ENCODE peak calls at places on chromosomes 1 and 21, in eight cellular contexts. W is omental fat pad; V is stimulated activated CD4-positive, alpha-beta T cell treated with anti-CD3 and anti-CD28 coated beads, Interleukin-2, amount 100 ng/mL, for 24 hours; K is caudate nucleus; Q is HuH-7.5; P is Right ventricle myocardium superior; B is activated CD4-positive, CD25-positive, alpha-beta regulatory T cell treated with anti-CD3 and anti-CD28 coated beads, Interleukin-2, amount 50 U/mL, for 72 hours; J is endothelial cell of umbilical vein. I is an unnamed sample.

GRCh38 chr1:235741294-235741693 is 91.7 kb upstream of the GNG4 start:
- DNase-seq in J (no peak), K (no peak), Q (no peak), W (no peak), B (no peak), P (no peak), V (no peak), I (no peak)

GRCh38 chr1:231639819-231640218 is 13.2 kb downstream of the DISC1 start:
- DNase-seq in Q (no peak), V (no peak), B (no peak), W (no peak), P (no peak), J (no peak), K (no peak), I (no peak)

GRCh38 chr1:46306159-46306530 is 2.6 kb downstream of the UQCRH start:
- DNase-seq in V (no peak), B (no peak), W (no peak), Q (no peak), K (no peak), P (no peak), J (no peak), I (no peak)

GRCh38 chr1:243758647-243759046 is 91.4 kb downstream of the AKT3 start:
- DNase-seq in P (no peak), J (no peak), V (no peak), W (no peak), K (no peak), B (no peak), Q (no peak), I (no peak)

GRCh38 chr1:4655674-4656532 is 1.5 kb downstream of the AJAP1 start:
- DNase-seq in K (peak; percentile 87), W (no peak), B (no peak), J (no peak), P (peak; percentile 61), Q (peak; percentile 68), V (no peak), I (no peak)

GRCh38 chr1:246149543-246149942 is 357.5 kb downstream of the SMYD3 start:
- DNase-seq in V (no peak), Q (no peak), B (no peak), P (no peak), K (no peak), W (no peak), J (no peak), I (no peak)

GRCh38 chr1:206075786-206076725 is 23.1 kb downstream of the RHEX start:
- DNase-seq in J (no peak), P (no peak), V (no peak), W (no peak), K (no peak), B (no peak), Q (no peak), I (no peak)

GRCh38 chr1:164682570-164682969 is 123.6 kb downstream of the PBX1 start:
- DNase-seq in B (no peak), K (no peak), Q (no peak), J (no peak), W (no peak), P (no peak), V (no peak), I (no peak)

GRCh38 chr21:45406801-45407628 is 2.0 kb downstream of the COL18A1 start:
- DNase-seq in W (no peak), V (no peak), Q (no peak), P (peak; percentile 43), K (no peak), B (no peak), J (peak; percentile 21), I (no peak)

GRCh38 chr1:153277852-153278251 is 18.4 kb downstream of the LORICRIN start:
- DNase-seq in Q (no peak), W (no peak), B (peak; percentile 45), J (no peak), K (no peak), V (peak; percentile 45), P (no peak), I (no peak)

GRCh38 chr1:172117800-172118199 is 276.5 kb downstream of the DNM3 start:
- DNase-seq in B (no peak), Q (no peak), W (no peak), J (no peak), V (no peak), P (no peak), K (no peak), I (no peak)

GRCh38 chr1:181033799-181034391 is at the start of gene MR1:
- DNase-seq in V (peak; percentile 31), B (no peak), P (no peak), K (peak; percentile 20), W (no peak), Q (no peak), J (peak; percentile 91), I (no peak)

GRCh38 chr1:85230305-85230977 is 29.0 kb downstream of the C1orf52 start:
- DNase-seq in P (no peak), J (no peak), K (no peak), B (no peak), Q (no peak), V (no peak), W (no peak), I (no peak)

GRCh38 chr1:3999941-4000735 is 100.1 kb upstream of the C1orf174 start:
- DNase-seq in B (no peak), W (no peak), P (peak; percentile 15), K (no peak), J (no peak), Q (no peak), V (no peak), I (peak; percentile 31)

GRCh38 chr1:85894651-85895050 is 186.4 kb upstream of the ZNHIT6 start:
- DNase-seq in K (no peak), B (no peak), W (no peak), J (peak; percentile 56), Q (peak; percentile 11), P (peak; percentile 44), V (no peak), I (no peak)

GRCh38 chr1:109099871-109100757 is 9.6 kb downstream of the TMEM167B start:
- DNase-seq in J (peak; percentile 95), Q (peak; percentile 84), P (peak; percentile 98), W (peak; percentile 89), K (peak; percentile 94), V (peak; percentile 98), B (peak; percentile 93), I (peak; percentile 98)

GRCh38 chr1:109134423-109134822 is 20.5 kb downstream of the ELAPOR1 start:
- DNase-seq in B (no peak), K (no peak), W (no peak), Q (no peak), J (no peak), V (no peak), P (no peak), I (no peak)

GRCh38 chr1:183159960-183160359 is 26.1 kb upstream of the LAMC2 start:
- DNase-seq in Q (peak; percentile 31), V (no peak), K (no peak), W (no peak), P (no peak), J (no peak), B (no peak), I (peak; percentile 78)

GRCh38 chr1:99365545-99365944 is 101.3 kb downstream of the PLPPR4 start:
- DNase-seq in J (no peak), W (no peak), Q (no peak), B (no peak), V (no peak), K (no peak), P (no peak), I (no peak)

GRCh38 chr1:103123321-103123720 is 15.0 kb upstream of the COL11A1 start:
- DNase-seq in P (no peak), W (no peak), V (no peak), K (no peak), Q (no peak), B (no peak), J (no peak), I (no peak)

GRCh38 chr1:233256191-233256590 is 39.3 kb downstream of the PCNX2 start:
- DNase-seq in Q (no peak), J (no peak), V (no peak), K (no peak), W (no peak), B (no peak), P (no peak), I (no peak)

GRCh38 chr1:110017792-110018191 is 16.6 kb upstream of the STRIP1 start:
- DNase-seq in B (no peak), J (no peak), W (no peak), K (no peak), Q (no peak), V (no peak), P (no peak), I (no peak)

GRCh38 chr1:24142546-24143431 is at the start of gene IL22RA1:
- DNase-seq in Q (peak; percentile 38), W (no peak), J (no peak), K (no peak), V (no peak), B (no peak), P (peak; percentile 58), I (no peak)

GRCh38 chr1:74689800-74690696 is 16.5 kb upstream of the ERICH3 start:
- DNase-seq in B (no peak), Q (no peak), V (peak; percentile 48), K (no peak), W (no peak), P (no peak), J (peak; percentile 63), I (no peak)

GRCh38 chr21:39317134-39318090 is 4.0 kb upstream of the BRWD1 start:
- DNase-seq in Q (no peak), P (no peak), K (no peak), W (no peak), V (no peak), J (no peak), B (no peak), I (no peak)

GRCh38 chr1:16111771-16112557 is 38.5 kb upstream of the FAM131C start:
- DNase-seq in Q (no peak), J (no peak), K (no peak), B (no peak), W (no peak), V (no peak), P (peak; percentile 58), I (no peak)

GRCh38 chr1:28354121-28354520 is 15.4 kb upstream of the PHACTR4 start:
- DNase-seq in B (no peak), W (no peak), V (no peak), K (no peak), Q (no peak), J (no peak), P (no peak), I (no peak)

GRCh38 chr1:232367293-232367692 is 262.6 kb downstream of the SIPA1L2 start:
- DNase-seq in V (no peak), J (no peak), P (no peak), K (no peak), Q (no peak), W (no peak), B (no peak), I (no peak)

GRCh38 chr1:202848191-202848542 is 37.4 kb downstream of the PCAT6 start:
- DNase-seq in K (no peak), J (no peak), Q (no peak), V (no peak), W (no peak), P (no peak), B (no peak), I (no peak)

GRCh38 chr1:106222415-106222814 is 834.1 kb upstream of the PRMT6 start:
- DNase-seq in B (no peak), W (no peak), P (no peak), V (no peak), J (no peak), K (no peak), Q (no peak), I (no peak)